ENCODE peak calls at places on chromosome 1, in nine cellular contexts. R, W, E, L, Q, J, F, N and S are unnamed samples.

GRCh38 chr1:73092383-73092782 is 810.0 kb upstream of the NEGR1 start:
- DNase-seq in R (no peak), W (no peak), E (no peak), L (no peak), Q (no peak), J (no peak), F (no peak), N (no peak), S (no peak)

GRCh38 chr1:17170571-17170970 is 34.4 kb upstream of the PADI1 start:
- DNase-seq in R (no peak), W (no peak), E (no peak), L (no peak), Q (no peak), J (peak; percentile 79), F (no peak), N (no peak), S (no peak)

GRCh38 chr1:111372336-111372965 is 55.1 kb downstream of the OVGP1 start:
- DNase-seq in R (no peak), W (no peak), E (peak; percentile 26), L (no peak), Q (no peak), J (no peak), F (no peak), N (no peak), S (no peak)

GRCh38 chr1:22287946-22288520 is 145.1 kb upstream of the WNT4 start:
- DNase-seq in R (peak; percentile 46), W (peak; percentile 20), E (peak; percentile 19), L (no peak), Q (no peak), J (no peak), F (no peak), N (no peak), S (no peak)

GRCh38 chr1:92399076-92399475 is 87.6 kb downstream of the GFI1 start:
- DNase-seq in R (no peak), W (no peak), E (peak; percentile 69), L (no peak), Q (no peak), J (no peak), F (no peak), N (peak; percentile 42), S (no peak)

GRCh38 chr1:203325004-203325417 is 19.7 kb downstream of the BTG2 start:
- DNase-seq in R (no peak), W (no peak), E (no peak), L (no peak), Q (peak; percentile 70), J (no peak), F (no peak), N (peak; percentile 85), S (no peak)

GRCh38 chr1:152654110-152654509 is 9.1 kb upstream of the LCE2D start:
- DNase-seq in R (no peak), W (no peak), E (peak; percentile 79), L (peak; percentile 53), Q (peak; percentile 35), J (peak; percentile 39), F (no peak), N (peak; percentile 49), S (no peak)

GRCh38 chr1:53328009-53328489 is at the start of gene LRP8:
- DNase-seq in R (peak; percentile 92), W (no peak), E (peak; percentile 76), L (peak; percentile 51), Q (peak; percentile 76), J (peak; percentile 47), F (peak; percentile 83), N (peak; percentile 93), S (peak; percentile 79)

GRCh38 chr1:212637902-212638301 is 29.3 kb downstream of the ATF3 start:
- DNase-seq in R (no peak), W (no peak), E (no peak), L (no peak), Q (no peak), J (no peak), F (no peak), N (no peak), S (no peak)

GRCh38 chr1:93749894-93750301 is 68.3 kb upstream of the BCAR3 start:
- DNase-seq in R (no peak), W (no peak), E (peak; percentile 51), L (peak; percentile 15), Q (no peak), J (no peak), F (no peak), N (peak; percentile 46), S (no peak)
- TF ChIP-seq CTCF in R (no peak), W (no peak), E (peak; percentile 53), L (no peak), Q (no peak), J (no peak), F (no peak), N (no peak), S (no peak)

DNA sequence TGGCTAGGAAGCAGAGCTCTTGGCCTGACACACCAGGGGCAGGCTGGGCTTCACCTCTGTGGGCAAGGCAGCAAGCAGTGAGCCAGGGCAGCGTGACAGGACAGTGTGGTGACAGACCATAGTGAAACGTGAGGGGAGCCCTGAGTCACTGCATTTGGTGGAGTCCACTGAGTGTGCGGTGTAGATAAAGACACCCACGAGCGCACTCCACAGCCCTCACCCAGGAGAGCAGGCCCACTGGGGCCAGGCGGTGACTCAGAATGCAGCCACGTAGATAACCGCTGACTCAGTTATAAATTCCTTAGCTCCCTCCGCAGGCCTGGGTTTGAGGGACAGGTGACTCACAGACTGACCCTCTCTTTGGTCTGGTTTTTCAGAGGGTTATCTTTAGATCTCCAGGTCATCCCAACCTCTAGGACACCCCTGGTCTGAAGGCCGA is 90.1 kb upstream of the TSPAN2 start:
- DNase-seq in R (no peak), W (no peak), E (peak; percentile 78), L (no peak), Q (no peak), J (peak; percentile 99), F (no peak), N (no peak), S (no peak)
- TF ChIP-seq CTCF in R (no peak), W (no peak), E (no peak), L (no peak), Q (no peak), J (no peak), F (no peak), N (no peak), S (no peak)

GRCh38 chr1:172612478-172612877 is 46.4 kb upstream of the FASLG start:
- DNase-seq in R (no peak), W (no peak), E (no peak), L (no peak), Q (no peak), J (no peak), F (no peak), N (no peak), S (no peak)

GRCh38 chr1:172607145-172607544 is 51.8 kb upstream of the FASLG start:
- DNase-seq in R (no peak), W (no peak), E (peak; percentile 19), L (no peak), Q (no peak), J (no peak), F (no peak), N (no peak), S (no peak)

GRCh38 chr1:172608098-172608601 is 50.8 kb upstream of the FASLG start:
- DNase-seq in R (no peak), W (no peak), E (no peak), L (no peak), Q (no peak), J (no peak), F (no peak), N (no peak), S (no peak)

GRCh38 chr1:172613294-172613693 is 45.6 kb upstream of the FASLG start:
- DNase-seq in R (no peak), W (no peak), E (peak; percentile 19), L (no peak), Q (no peak), J (no peak), F (no peak), N (no peak), S (no peak)

DNA sequence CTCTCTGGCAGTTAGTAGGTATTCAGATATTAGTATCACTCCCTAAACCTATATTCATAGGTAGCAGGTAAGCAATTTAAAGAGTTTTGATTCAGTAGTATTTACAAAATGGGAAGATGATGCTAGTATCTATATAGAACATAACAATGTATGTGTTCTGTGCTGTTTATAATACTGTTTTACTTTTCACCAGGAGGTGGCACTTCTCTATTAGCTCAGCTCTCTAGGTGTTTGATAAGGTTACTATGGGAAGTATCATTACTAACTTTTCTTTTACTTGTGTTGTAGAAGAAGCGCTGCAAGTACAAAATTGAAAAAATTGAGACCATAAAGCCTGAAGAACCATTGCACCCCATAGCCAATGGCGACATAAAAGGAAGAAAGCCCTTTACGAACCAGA is 49.4 kb upstream of the FASLG start:
- DNase-seq in R (no peak), W (no peak), E (peak; percentile 49), L (no peak), Q (no peak), J (peak; percentile 28), F (no peak), N (no peak), S (no peak)
- TF ChIP-seq CTCF in R (no peak), W (no peak), E (peak; percentile 45), L (no peak), Q (no peak), J (peak; percentile 74), F (no peak), N (peak; percentile 50), S (no peak)

DNA sequence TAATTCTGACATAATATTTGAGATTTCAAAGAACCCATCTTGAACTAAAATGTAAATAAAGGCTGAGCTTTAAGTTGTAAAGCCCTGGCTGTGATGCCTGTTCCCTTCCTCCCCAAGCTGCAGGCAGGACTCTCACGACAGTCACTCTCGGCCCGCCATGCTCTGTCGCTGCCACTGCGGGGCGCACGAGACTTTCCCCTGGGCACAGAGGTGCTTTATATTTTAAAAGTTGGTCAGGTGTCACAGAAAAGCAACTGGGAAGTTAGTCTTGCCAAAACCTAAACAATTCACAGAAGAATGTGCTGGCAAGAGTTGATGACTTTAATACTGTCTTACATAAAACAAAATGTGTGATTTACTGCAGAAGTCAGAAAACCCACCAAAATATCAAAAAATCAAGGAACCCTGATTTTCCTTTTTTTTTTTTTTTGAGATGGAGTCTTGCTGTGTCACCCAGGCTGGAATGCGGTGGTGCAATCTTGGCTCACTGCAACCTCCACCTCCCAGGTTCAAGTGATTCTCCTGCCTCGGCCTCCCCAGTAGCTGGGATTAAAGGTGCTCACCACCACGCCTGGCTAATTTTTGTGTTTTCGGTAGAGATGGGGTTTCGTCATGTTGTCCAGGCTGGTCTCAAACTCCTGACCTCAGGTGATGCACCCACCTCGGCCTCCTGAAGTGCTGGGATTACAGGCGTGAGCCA is 10.7 kb downstream of the LRRC47 start:
- DNase-seq in R (no peak), W (peak; percentile 33), E (peak; percentile 54), L (no peak), Q (peak; percentile 36), J (no peak), F (peak; percentile 20), N (no peak), S (no peak)
- TF ChIP-seq CTCF in R (peak; percentile 18), W (no peak), E (peak; percentile 65), L (peak; percentile 31), Q (peak; percentile 31), J (no peak), F (no peak), N (peak; percentile 32), S (peak; percentile 16)

GRCh38 chr1:19113362-19114092 is 96.5 kb downstream of the UBR4 start:
- DNase-seq in R (no peak), W (no peak), E (peak; percentile 62), L (peak; percentile 34), Q (peak; percentile 37), J (peak; percentile 16), F (no peak), N (peak; percentile 43), S (no peak)
- TF ChIP-seq CTCF in R (peak; percentile 51), W (peak; percentile 12), E (peak; percentile 63), L (peak; percentile 42), Q (peak; percentile 49), J (peak; percentile 72), F (peak; percentile 28), N (peak; percentile 41), S (no peak)